ENCODE peak calls at places on chromosomes 7 and 10, in eight cellular contexts. N, Q, W, X, A, V, P and J are unnamed samples.

GRCh38 chr10:5563237-5563961 is 38.6 kb downstream of the CALML3 start:
- DNase-seq in W (no peak), V (no peak), P (peak; percentile 22), X (no peak), Q (no peak), A (no peak), N (no peak), J (no peak)

GRCh38 chr10:52879651-52880050 is 107.1 kb upstream of the MBL2 start:
- DNase-seq in V (no peak), Q (no peak), P (no peak), A (no peak), X (no peak), N (no peak), W (no peak), J (no peak)

GRCh38 chr7:3455826-3456444 is 154.9 kb downstream of the SDK1 start:
- DNase-seq in N (no peak), V (no peak), W (no peak), X (no peak), Q (no peak), A (no peak), P (no peak), J (no peak)

GRCh38 chr10:102691701-102692100 is 22.5 kb downstream of the ARL3 start:
- DNase-seq in X (no peak), Q (no peak), V (no peak), A (no peak), P (no peak), W (no peak), N (no peak), J (no peak)

GRCh38 chr10:13961096-13961495 is 369.6 kb downstream of the FRMD4A start:
- DNase-seq in W (no peak), Q (no peak), P (no peak), N (no peak), A (no peak), V (no peak), X (no peak), J (peak; percentile 52)

GRCh38 chr10:114917927-114918672 is 19.9 kb upstream of the TRUB1 start:
- DNase-seq in A (no peak), N (no peak), Q (no peak), X (no peak), W (no peak), V (no peak), P (no peak), J (no peak)

GRCh38 chr10:7797582-7797981 is 9.6 kb downstream of the ATP5F1C start:
- DNase-seq in N (no peak), A (peak; percentile 29), W (peak; percentile 53), X (no peak), Q (no peak), V (peak; percentile 23), P (no peak), J (peak; percentile 39)

GRCh38 chr7:101563198-101563901 is 65.7 kb downstream of the MYL10 start:
- DNase-seq in W (no peak), V (no peak), P (no peak), A (no peak), N (no peak), X (peak; percentile 27), Q (no peak), J (no peak)

GRCh38 chr10:75352650-75353049 is 48.9 kb downstream of the ZNF503 start:
- DNase-seq in P (peak; percentile 4), N (peak; percentile 53), V (no peak), A (no peak), Q (no peak), W (no peak), X (no peak), J (peak; percentile 66)

GRCh38 chr7:156218544-156219306 is 406.5 kb upstream of the SHH start:
- DNase-seq in P (no peak), A (no peak), V (no peak), N (no peak), W (no peak), Q (no peak), X (peak; percentile 33), J (no peak)

GRCh38 chr10:25744574-25744973 is 189.5 kb upstream of the MYO3A start:
- DNase-seq in N (no peak), V (no peak), A (no peak), X (no peak), W (no peak), P (no peak), Q (no peak), J (no peak)

GRCh38 chr10:60175418-60175817 is 214.3 kb downstream of the ANK3 start:
- DNase-seq in A (no peak), X (no peak), V (no peak), P (no peak), Q (no peak), N (no peak), W (no peak), J (no peak)

GRCh38 chr7:23863209-23863798 is 153.3 kb downstream of the STK31 start:
- DNase-seq in W (no peak), N (peak; percentile 29), X (peak; percentile 70), V (no peak), P (no peak), Q (no peak), A (no peak), J (peak; percentile 64)

GRCh38 chr7:157234271-157234670 is 95.5 kb downstream of the UBE3C start:
- DNase-seq in X (no peak), V (no peak), N (no peak), W (no peak), P (no peak), Q (no peak), A (no peak), J (no peak)

GRCh38 chr7:128020161-128020560 is 11.1 kb downstream of the LRRC4 start:
- DNase-seq in X (peak; percentile 71), P (no peak), A (no peak), N (no peak), V (no peak), Q (no peak), W (no peak), J (no peak)

GRCh38 chr10:24344695-24345473 is 135.9 kb downstream of the KIAA1217 start:
- DNase-seq in V (no peak), Q (no peak), N (no peak), X (no peak), A (no peak), W (no peak), P (no peak), J (peak; percentile 49)

GRCh38 chr10:112738586-112739218 is 211.3 kb upstream of the TCF7L2 start:
- DNase-seq in P (no peak), N (no peak), A (no peak), W (no peak), X (no peak), Q (no peak), V (no peak), J (no peak)

GRCh38 chr7:137981175-137981574 is 20.7 kb downstream of the CREB3L2 start:
- DNase-seq in A (no peak), W (no peak), Q (no peak), V (no peak), X (no peak), P (no peak), N (no peak), J (no peak)

GRCh38 chr7:137981668-137982067 is 20.2 kb downstream of the CREB3L2 start:
- DNase-seq in V (no peak), P (no peak), Q (no peak), W (no peak), N (no peak), X (no peak), A (no peak), J (no peak)

GRCh38 chr7:137978464-137979237 is 23.2 kb downstream of the CREB3L2 start:
- DNase-seq in Q (no peak), W (peak; percentile 79), P (no peak), V (peak; percentile 33), A (peak; percentile 52), X (no peak), N (no peak), J (peak; percentile 49)

GRCh38 chr7:137977173-137977572 is 24.7 kb downstream of the CREB3L2 start:
- DNase-seq in Q (no peak), V (no peak), W (no peak), A (no peak), P (no peak), X (no peak), N (no peak), J (no peak)

DNA sequence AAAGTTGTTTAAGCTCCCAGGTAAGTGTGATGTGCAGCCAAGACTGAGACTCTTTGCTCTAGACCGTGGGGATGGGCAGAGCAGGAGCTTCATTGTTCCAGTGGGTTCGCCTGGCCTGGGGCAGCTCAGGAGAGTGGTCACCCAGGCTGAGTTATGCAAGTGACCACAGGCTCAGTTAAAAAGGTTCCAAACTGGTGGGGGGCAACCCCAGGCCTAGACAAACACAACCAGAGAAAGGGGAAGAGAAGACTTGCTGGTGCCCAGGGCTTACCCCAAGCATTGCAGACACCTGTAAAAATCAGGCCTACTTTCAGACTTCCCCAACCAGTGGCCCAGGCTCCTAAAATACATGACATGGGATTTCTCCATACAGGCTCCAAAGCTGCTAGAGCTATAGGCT is 21.6 kb downstream of the CREB3L2 start:
- DNase-seq in V (no peak), X (no peak), P (no peak), A (no peak), Q (no peak), N (no peak), W (no peak), J (no peak)
- H3K27ac ChIP-seq in V (no peak overlapping the region), X (no peak overlapping the region), P (peak overlapping the region; percentile 78), A (peak overlapping the region; percentile 86), Q (no peak overlapping the region), N (no peak overlapping the region), W (peak overlapping the region; percentile 94), J (no peak overlapping the region)

GRCh38 chr7:73358590-73359275 is 30.8 kb downstream of the FKBP6 start:
- DNase-seq in Q (no peak), P (no peak), X (no peak), W (no peak), V (no peak), N (no peak), A (no peak), J (no peak)
- H3K4me3 ChIP-seq in Q (peak overlapping the region; percentile 23), P (peak overlapping the region; percentile 17), X (no peak overlapping the region), W (no peak overlapping the region), V (peak overlapping the region; percentile 44), N (no peak overlapping the region), A (peak overlapping the region; percentile 54), J (peak overlapping the region; percentile 52)

GRCh38 chr7:148337566-148337965 is 253.0 kb upstream of the C7orf33 start:
- DNase-seq in A (no peak), X (no peak), P (no peak), N (peak; percentile 67), Q (no peak), V (no peak), W (no peak), J (no peak)

GRCh38 chr7:148336411-148336810 is 254.2 kb upstream of the C7orf33 start:
- DNase-seq in V (no peak), N (no peak), P (no peak), A (no peak), X (no peak), Q (no peak), W (no peak), J (no peak)

GRCh38 chr7:148340438-148340837 is 250.1 kb upstream of the C7orf33 start:
- DNase-seq in N (no peak), P (no peak), X (no peak), A (no peak), V (no peak), W (no peak), Q (no peak), J (no peak)

GRCh38 chr7:148337166-148337565 is 253.4 kb upstream of the C7orf33 start:
- DNase-seq in V (no peak), W (no peak), X (no peak), Q (no peak), A (no peak), N (peak; percentile 33), P (no peak), J (no peak)

GRCh38 chr7:148337995-148338747 is 252.4 kb upstream of the C7orf33 start:
- DNase-seq in V (no peak), P (no peak), A (no peak), N (no peak), X (no peak), Q (no peak), W (no peak), J (no peak)
- H3K27ac ChIP-seq in V (no peak overlapping the region), P (no peak overlapping the region), A (no peak overlapping the region), N (no peak overlapping the region), X (no peak overlapping the region), Q (no peak overlapping the region), W (no peak overlapping the region), J (no peak overlapping the region)

GRCh38 chr7:121219031-121219430 is 109.8 kb upstream of the WNT16 start:
- DNase-seq in Q (no peak), V (no peak), X (no peak), P (no peak), A (no peak), W (no peak), N (no peak), J (no peak)
- H3K4me3 ChIP-seq in Q (no peak overlapping the region), V (no peak overlapping the region), X (no peak overlapping the region), P (no peak overlapping the region), A (no peak overlapping the region), W (no peak overlapping the region), N (no peak overlapping the region), J (no peak overlapping the region)